ENCODE peak calls at places on chromosomes 4 and X, in five cellular contexts. S is upper lobe of right lung, L is Caki2, Q is tibial artery, D is GM06990. I is an unnamed sample.

GRCh38 chr4:76641351-76641750 is 206.3 kb downstream of the SHROOM3 start:
- DNase-seq in D (no peak), S (no peak), L (no peak), Q (no peak), I (no peak)

GRCh38 chr4:87589531-87589930 is 18.8 kb upstream of the DSPP start:
- DNase-seq in Q (no peak), S (no peak), D (no peak), L (peak; percentile 36), I (no peak)

GRCh38 chr4:89410687-89411086 is 103.1 kb upstream of the GPRIN3 start:
- DNase-seq in Q (no peak), D (no peak), S (no peak), L (no peak), I (no peak)

GRCh38 chrX:110541266-110541665 is 182.6 kb downstream of the RTL9 start:
- DNase-seq in Q (no peak), L (no peak), S (no peak), D (no peak), I (no peak)

GRCh38 chr4:2217726-2218125 is 24.2 kb downstream of the HAUS3 start:
- DNase-seq in L (peak; percentile 38), S (no peak), Q (no peak), D (no peak), I (no peak)

GRCh38 chr4:2637956-2638552 is 101.6 kb downstream of the FAM193A start:
- DNase-seq in Q (peak; percentile 57), S (peak; percentile 34), L (no peak), D (no peak), I (no peak)

GRCh38 chr4:60948008-60948407 is 252.1 kb upstream of the ADGRL3 start:
- DNase-seq in Q (no peak), D (no peak), L (no peak), S (no peak), I (no peak)

GRCh38 chrX:10212395-10212794 is 55.6 kb downstream of the CLCN4 start:
- DNase-seq in Q (no peak), S (no peak), D (no peak), L (no peak), I (no peak)

I was measured in GM10248.